ENCODE peak calls at places on chromosome 21, in seven cellular contexts. F, A, Q, Y, I, T and J are unnamed samples.

GRCh38 chr21:38244885-38245869 is 11.6 kb upstream of the KCNJ15 start:
- DNase-seq in A (no peak), Q (peak), F (no peak), I (peak), T (no peak), Y (peak), J (no peak)

GRCh38 chr21:35190201-35190701 is 141.1 kb upstream of the RUNX1 start:
- DNase-seq in Q (no peak), F (no peak), T (no peak), I (no peak), Y (no peak), A (no peak), J (no peak)

GRCh38 chr21:44867999-44868700 is 5.3 kb downstream of the PTTG1IP start:
- DNase-seq in Y (peak), Q (no peak), I (peak), F (peak), T (no peak), A (no peak), J (no peak)

GRCh38 chr21:31711326-31711725 is 20.6 kb downstream of the SCAF4 start:
- DNase-seq in Q (no peak), A (no peak), I (no peak), F (no peak), Y (no peak), T (no peak), J (no peak)

GRCh38 chr21:28215214-28215954 is 777.3 kb downstream of the LTN1 start:
- DNase-seq in T (no peak), F (no peak), Y (no peak), A (no peak), Q (no peak), I (no peak), J (no peak)

GRCh38 chr21:43728467-43729390 is 9.8 kb downstream of the PDXK start:
- DNase-seq in F (peak), I (peak), T (peak), Q (peak), A (peak), Y (peak), J (peak)

GRCh38 chr21:40719615-40720014 is 127.3 kb downstream of the DSCAM start:
- DNase-seq in T (no peak), F (no peak), Q (no peak), A (no peak), Y (no peak), I (no peak), J (no peak)

GRCh38 chr21:45555557-45556301 is 13.5 kb upstream of the SLC19A1 start:
- DNase-seq in Q (peak), T (peak), I (peak), Y (peak), A (peak), F (peak), J (peak)

GRCh38 chr21:42499430-42500106 is 3.5 kb upstream of the RSPH1 start:
- DNase-seq in F (no peak), I (peak), A (no peak), Y (no peak), T (no peak), Q (no peak), J (peak)